ENCODE peak calls at places on chromosome 1, in five cellular contexts. K is transverse colon, S is GM23338, L is BJ, W is upper lobe of right lung. X is an unnamed sample.

GRCh38 chr1:226908419-226908818 is 31.7 kb upstream of the COQ8A start:
- DNase-seq in K (no peak), S (no peak), L (no peak), W (no peak), X (no peak)

GRCh38 chr1:230801441-230801840 is 54.3 kb downstream of the CAPN9 start:
- DNase-seq in K (no peak), S (no peak), L (no peak), W (no peak), X (no peak)

GRCh38 chr1:201593200-201593828 is 54.4 kb downstream of the NAV1 start:
- DNase-seq in K (peak; percentile 44), S (no peak), L (peak; percentile 99), W (peak; percentile 27), X (peak; percentile 34)

GRCh38 chr1:161739865-161740566 is 9.6 kb upstream of the DUSP12 start:
- DNase-seq in K (peak; percentile 30), S (no peak), L (no peak), W (no peak), X (peak; percentile 54)

GRCh38 chr1:84505167-84506001 is 802 bp upstream of the SPATA1 start:
- DNase-seq in K (peak; percentile 13), S (peak; percentile 74), L (no peak), W (no peak), X (no peak)

GRCh38 chr1:187185389-187185788 is 356.6 kb downstream of the PLA2G4A start:
- DNase-seq in K (no peak), S (peak; percentile 16), L (no peak), W (no peak), X (no peak)

GRCh38 chr1:86068841-86069756 is 87.5 kb downstream of the COL24A1 start:
- DNase-seq in K (no peak), S (no peak), L (no peak), W (no peak), X (no peak)

GRCh38 chr1:244422174-244422573 is 29.5 kb downstream of the ADSS2 start:
- DNase-seq in K (no peak), S (no peak), L (no peak), W (no peak), X (no peak)

GRCh38 chr1:36740446-36740845 is 257.7 kb upstream of the CSF3R start:
- DNase-seq in K (no peak), S (no peak), L (no peak), W (no peak), X (no peak)

GRCh38 chr1:54501849-54502248 is 46.2 kb upstream of the ACOT11 start:
- DNase-seq in K (no peak), S (no peak), L (no peak), W (no peak), X (no peak)
- H3K27me3 ChIP-seq in K (peaks cover 5% of the 10 kb centered on the region), S (peaks cover 4% of the 10 kb centered on the region), L (peaks cover 8% of the 10 kb centered on the region), W (peaks cover 51% of the 10 kb centered on the region), X (peaks cover 40% of the 10 kb centered on the region)

DNA sequence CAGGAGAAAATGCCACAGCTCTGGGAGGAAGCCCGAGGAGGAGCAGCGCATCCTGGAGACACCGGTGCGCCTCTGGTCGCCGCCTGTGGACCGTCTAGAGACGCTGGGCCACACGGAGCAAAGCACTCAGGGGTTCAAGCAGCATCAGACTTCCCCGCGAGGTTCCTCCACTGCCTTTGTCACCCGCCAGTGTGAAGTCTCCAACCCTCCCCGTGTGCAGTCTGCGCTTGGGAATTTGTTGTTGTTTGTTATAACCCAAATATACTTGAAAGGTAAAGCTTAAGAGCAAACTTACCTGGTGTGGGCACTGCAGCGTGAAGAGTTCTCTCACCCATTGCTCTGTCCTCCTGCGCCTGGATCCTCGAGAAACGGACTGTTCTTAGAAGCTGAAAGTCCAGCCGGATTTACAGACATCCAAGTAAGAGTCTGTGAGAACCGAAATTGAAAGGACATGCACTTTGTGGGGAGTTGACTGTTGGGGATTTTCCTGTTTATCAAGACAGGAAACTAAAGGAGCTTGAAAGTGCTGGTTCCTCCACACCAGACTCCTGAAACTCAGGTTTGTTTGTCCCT is at the start of gene GBP4:
- DNase-seq in K (peak; percentile 46), S (peak; percentile 46), L (no peak), W (peak; percentile 68), X (peak; percentile 64)
- TF ChIP-seq CTCF in K (no peak), S (no peak), L (no peak), W (no peak), X (no peak)

GRCh38 chr1:204713541-204713940 is 28.0 kb upstream of the LRRN2 start:
- DNase-seq in K (no peak), S (peak; percentile 54), L (no peak), W (no peak), X (no peak)
- H3K4me3 ChIP-seq in K (no peak overlapping the region), S (no peak overlapping the region), L (no peak overlapping the region), W (no peak overlapping the region), X (no peak overlapping the region)

GRCh38 chr1:55559111-55559510 is 343.9 kb upstream of the USP24 start:
- DNase-seq in K (no peak), S (no peak), L (no peak), W (no peak), X (no peak)
- H3K27me3 ChIP-seq in K (no peaks in the 10 kb centered on the region), S (no peaks in the 10 kb centered on the region), L (no peaks in the 10 kb centered on the region), W (no peaks in the 10 kb centered on the region), X (no peaks in the 10 kb centered on the region)

GRCh38 chr1:60982539-60982938 is 99.8 kb upstream of the NFIA start:
- DNase-seq in K (no peak), S (no peak), L (no peak), W (no peak), X (no peak)

GRCh38 chr1:60977661-60978060 is 104.7 kb upstream of the NFIA start:
- DNase-seq in K (no peak), S (no peak), L (no peak), W (no peak), X (no peak)

GRCh38 chr1:60974973-60975372 is 107.4 kb upstream of the NFIA start:
- DNase-seq in K (no peak), S (no peak), L (no peak), W (no peak), X (no peak)

GRCh38 chr1:60981357-60981756 is 101.0 kb upstream of the NFIA start:
- DNase-seq in K (no peak), S (no peak), L (no peak), W (no peak), X (no peak)

GRCh38 chr1:60978421-60979357 is 103.7 kb upstream of the NFIA start:
- DNase-seq in K (peak; percentile 21), S (peak; percentile 67), L (no peak), W (no peak), X (no peak)
- TF ChIP-seq CTCF in K (peak; percentile 47), S (peak; percentile 74), L (peak; percentile 78), W (peak; percentile 63), X (peak; percentile 65)

X was measured in lower lobe of right lung.